ENCODE peak calls at places on chromosomes 13 and 19, in four cellular contexts. D is CD8-positive, alpha-beta T cell; W is neuronal stem cell; R is OCI-LY7. J is an unnamed sample.
A peak's percentile ranks its signal among the peaks of the same experiment; 100 is the strongest.

GRCh38 chr13:46492946-46493345 is 60.0 kb upstream of the LRCH1 start:
- DNase-seq in D (no peak), W (peak; percentile 37), R (peak; percentile 63), J (peak; percentile 18)

GRCh38 chr13:37194428-37194861 is 89.0 kb upstream of the CSNK1A1L start:
- DNase-seq in D (no peak), W (no peak), R (no peak), J (no peak)

GRCh38 chr19:28239270-28239669 is 973.7 kb downstream of the UQCRFS1 start:
- DNase-seq in D (no peak), W (peak; percentile 37), R (peak; percentile 11), J (no peak)

GRCh38 chr13:41456768-41457588 is at the start of gene RGCC:
- DNase-seq in D (peak; percentile 97), W (peak; percentile 56), R (peak; percentile 80), J (peak; percentile 68)

GRCh38 chr19:20334760-20335159 is 167.7 kb downstream of the ZNF486 start:
- DNase-seq in D (no peak), W (no peak), R (no peak), J (no peak)

GRCh38 chr13:68152414-68152813 is 922.3 kb upstream of the PCDH9 start:
- DNase-seq in D (no peak), W (no peak), R (no peak), J (no peak)

GRCh38 chr19:12828494-12828893 is 5.9 kb downstream of the RTBDN start:
- DNase-seq in D (no peak), W (no peak), R (peak; percentile 58), J (peak; percentile 95)

GRCh38 chr13:55606045-55606665 is 1534.6 kb upstream of the PRR20A start:
- DNase-seq in D (no peak), W (no peak), R (no peak), J (no peak)

GRCh38 chr19:28898279-28898678 is 314.7 kb downstream of the UQCRFS1 start:
- DNase-seq in D (no peak), W (no peak), R (no peak), J (no peak)

GRCh38 chr13:109213714-109214113 is 572.7 kb downstream of the IRS2 start:
- DNase-seq in D (no peak), W (no peak), R (no peak), J (no peak)

GRCh38 chr13:46321494-46322225 is 65.4 kb downstream of the RUBCNL start:
- DNase-seq in D (peak; percentile 58), W (peak; percentile 39), R (peak; percentile 84), J (peak; percentile 55)

GRCh38 chr13:21557995-21558394 is 46.0 kb downstream of the MICU2 start:
- DNase-seq in D (no peak), W (no peak), R (peak; percentile 34), J (peak; percentile 14)

GRCh38 chr13:68727165-68727564 is 1380.5 kb upstream of the ATXN8OS start:
- DNase-seq in D (no peak), W (no peak), R (no peak), J (no peak)

GRCh38 chr13:110869805-110870706 is 44.8 kb downstream of the ANKRD10 start:
- DNase-seq in D (no peak), W (no peak), R (no peak), J (peak; percentile 47)

GRCh38 chr13:113361406-113361805 is 2.5 kb downstream of the GRTP1 start:
- DNase-seq in D (no peak), W (no peak), R (no peak), J (no peak)

GRCh38 chr13:71320452-71320851 is 546.6 kb downstream of the DACH1 start:
- DNase-seq in D (no peak), W (no peak), R (peak; percentile 2), J (peak; percentile 41)

GRCh38 chr13:74040200-74040599 is 94.0 kb downstream of the KLF12 start:
- DNase-seq in D (no peak), W (peak; percentile 48), R (peak; percentile 79), J (peak; percentile 77)

GRCh38 chr13:24671367-24672117 is 8.7 kb upstream of the ATP12A start:
- DNase-seq in D (no peak), W (peak; percentile 48), R (peak; percentile 59), J (peak; percentile 28)

GRCh38 chr13:97079726-97080125 is 85.5 kb upstream of the OXGR1 start:
- DNase-seq in D (no peak), W (no peak), R (no peak), J (no peak)

GRCh38 chr19:18306903-18307681 is 15.8 kb downstream of the LSM4 start:
- DNase-seq in D (no peak), W (no peak), R (peak; percentile 66), J (no peak)

GRCh38 chr13:39876258-39876657 is 220.8 kb downstream of the COG6 start:
- DNase-seq in D (no peak), W (no peak), R (no peak), J (no peak)

GRCh38 chr19:11554160-11554559 is 4.9 kb downstream of the ELOF1 start:
- DNase-seq in D (no peak), W (no peak), R (peak; percentile 63), J (no peak)

GRCh38 chr19:46824887-46825730 is 25.5 kb downstream of the AP2S1 start:
- DNase-seq in D (no peak), W (no peak), R (peak; percentile 37), J (no peak)

GRCh38 chr19:18856385-18857126 is 24.8 kb downstream of the UPF1 start:
- DNase-seq in D (no peak), W (no peak), R (no peak), J (peak; percentile 50)

GRCh38 chr13:93270769-93271753 is 44.5 kb downstream of the GPC6 start:
- DNase-seq in D (no peak), W (no peak), R (no peak), J (peak; percentile 22)

GRCh38 chr13:22451345-22451744 is 729.4 kb upstream of the SGCG start:
- DNase-seq in D (no peak), W (peak; percentile 86), R (no peak), J (no peak)

GRCh38 chr19:47658431-47659383 is 49.8 kb downstream of the BICRA start:
- DNase-seq in D (no peak), W (no peak), R (no peak), J (no peak)

GRCh38 chr13:99314640-99315176 is 7.5 kb upstream of the GPR183 start:
- DNase-seq in D (no peak), W (no peak), R (no peak), J (no peak)

GRCh38 chr13:42039946-42040729 is 8.3 kb upstream of the DGKH start:
- DNase-seq in D (peak; percentile 70), W (peak; percentile 77), R (peak; percentile 92), J (peak; percentile 94)

GRCh38 chr19:52748336-52748950 is 13.6 kb upstream of the ZNF611 start:
- DNase-seq in D (no peak), W (no peak), R (peak; percentile 66), J (no peak)

GRCh38 chr19:44653977-44654784 is 10.5 kb downstream of the PVR start:
- DNase-seq in D (peak; percentile 42), W (peak; percentile 23), R (peak; percentile 88), J (peak; percentile 48)

GRCh38 chr13:20340759-20341161 is 108.6 kb upstream of the GJB6 start:
- DNase-seq in D (no peak), W (no peak), R (no peak), J (no peak)

GRCh38 chr13:109211616-109212015 is 574.8 kb downstream of the IRS2 start:
- DNase-seq in D (no peak), W (no peak), R (no peak), J (peak; percentile 65)

GRCh38 chr13:49649244-49649962 is 21.1 kb downstream of the ARL11 start:
- DNase-seq in D (no peak), W (no peak), R (no peak), J (no peak)

GRCh38 chr19:38559428-38560401 is 58.0 kb downstream of the MAP4K1 start:
- DNase-seq in D (no peak), W (no peak), R (peak; percentile 27), J (no peak)

GRCh38 chr13:59976856-59977255 is 186.9 kb downstream of the DIAPH3 start:
- DNase-seq in D (no peak), W (no peak), R (no peak), J (no peak)

GRCh38 chr13:90099847-90100246 is 1247.6 kb upstream of the MIR17HG start:
- DNase-seq in D (no peak), W (no peak), R (no peak), J (no peak)

GRCh38 chr19:11530432-11530831 is 1.5 kb upstream of the ECSIT start:
- DNase-seq in D (no peak), W (no peak), R (peak; percentile 81), J (peak; percentile 96)

GRCh38 chr13:77829963-77830362 is 88.7 kb downstream of the EDNRB start:
- DNase-seq in D (no peak), W (no peak), R (no peak), J (no peak)
- H3K36me3 ChIP-seq in D (no peaks in the 10 kb centered on the region), W (no peaks in the 10 kb centered on the region), R (no peaks in the 10 kb centered on the region), J (no peaks in the 10 kb centered on the region)

GRCh38 chr19:41297628-41298326 is 12.2 kb upstream of the CCDC97 start:
- DNase-seq in D (no peak), W (no peak), R (peak; percentile 34), J (no peak)
- H3K4me1 ChIP-seq in D (peaks cover 68% of the 10 kb centered on the region), W (peaks cover 4% of the 10 kb centered on the region), R (peaks cover 16% of the 10 kb centered on the region), J (no peaks in the 10 kb centered on the region)

GRCh38 chr19:30609656-30610270 is 237.6 kb downstream of the ZNF536 start:
- DNase-seq in D (no peak), W (no peak), R (no peak), J (no peak)
- H3K36me3 ChIP-seq in D (no peaks in the 10 kb centered on the region), W (no peaks in the 10 kb centered on the region), R (no peaks in the 10 kb centered on the region), J (no peaks in the 10 kb centered on the region)

GRCh38 chr19:1871140-1871597 is 7.8 kb upstream of the KLF16 start:
- DNase-seq in D (no peak), W (no peak), R (no peak), J (no peak)
- H3K4me1 ChIP-seq in D (peaks cover 29% of the 10 kb centered on the region), W (peaks cover 16% of the 10 kb centered on the region), R (peaks cover 14% of the 10 kb centered on the region), J (peaks cover 4% of the 10 kb centered on the region)

DNA sequence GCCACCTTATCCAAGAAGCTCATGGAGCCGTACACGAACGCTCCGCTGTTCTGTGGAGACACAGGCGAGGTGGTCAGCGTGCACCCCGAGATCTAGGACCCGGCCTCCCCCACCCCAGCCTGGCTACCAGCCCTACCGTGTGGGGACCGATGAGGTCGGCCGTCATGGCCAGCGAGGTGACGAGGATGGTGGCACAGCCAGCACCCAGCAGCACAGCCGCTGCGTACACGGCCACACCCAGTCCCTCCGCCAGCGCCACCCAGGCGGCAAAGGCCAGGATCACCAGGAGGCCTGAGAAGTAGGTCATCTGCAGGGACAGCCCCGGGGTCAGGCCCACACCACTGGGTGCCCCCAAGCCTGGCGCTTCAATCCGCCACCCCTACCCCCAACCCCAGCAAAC is 7.1 kb downstream of the TEKTIP1 start:
- DNase-seq in D (no peak), W (no peak), R (no peak), J (no peak)
- H3K36me3 ChIP-seq in D (peaks cover 12% of the 10 kb centered on the region), W (peaks cover 26% of the 10 kb centered on the region), R (peaks cover 49% of the 10 kb centered on the region), J (peaks cover 20% of the 10 kb centered on the region)

GRCh38 chr19:1066251-1066747 is 668 bp upstream of the ARHGAP45 start:
- DNase-seq in D (no peak), W (no peak), R (no peak), J (no peak)
- H3K4me1 ChIP-seq in D (peaks cover 51% of the 10 kb centered on the region), W (peaks cover 8% of the 10 kb centered on the region), R (peaks cover 58% of the 10 kb centered on the region), J (no peaks in the 10 kb centered on the region)

J was measured in BE2C.